ENCODE peak calls at places on chromosomes 12 and 14, in four cellular contexts. One of them, this sample, is unnamed. For H3K79me2, the result is how much of the 10 kb centered on the place peaks cover.

GRCh38 chr12:47397664-47398281 is 308.1 kb downstream of the RPAP3 start:
- DNase-seq in PC-3: peak
- DNase-seq in PC-9: peak
- DNase-seq in astrocyte: peak
- DNase-seq in this sample: no peak

GRCh38 chr14:93089501-93090269 is 26.0 kb downstream of the ITPK1 start:
- DNase-seq in PC-3: no peak
- DNase-seq in PC-9: no peak
- DNase-seq in astrocyte: no peak
- DNase-seq in this sample: peak

GRCh38 chr12:66352197-66352596 is 49.9 kb downstream of the HELB start:
- DNase-seq in PC-3: peak
- DNase-seq in PC-9: peak
- DNase-seq in astrocyte: no peak
- DNase-seq in this sample: no peak

GRCh38 chr12:71152838-71153237 is 5.0 kb downstream of the TSPAN8 start:
- DNase-seq in PC-3: peak
- DNase-seq in PC-9: no peak
- DNase-seq in astrocyte: peak
- DNase-seq in this sample: no peak

GRCh38 chr14:54252072-54252730 is 144.6 kb upstream of the CDKN3 start:
- DNase-seq in PC-3: peak
- DNase-seq in PC-9: peak
- DNase-seq in astrocyte: peak
- DNase-seq in this sample: no peak

GRCh38 chr14:69660344-69661193 is 49.2 kb downstream of the SUSD6 start:
- DNase-seq in PC-3: no peak
- DNase-seq in PC-9: no peak
- DNase-seq in astrocyte: no peak
- DNase-seq in this sample: no peak

GRCh38 chr14:24428628-24429394 is 657 bp downstream of the CBLN3 start:
- DNase-seq in PC-3: no peak
- DNase-seq in PC-9: no peak
- DNase-seq in astrocyte: no peak
- DNase-seq in this sample: no peak

GRCh38 chr14:32657081-32657480 is 281.6 kb upstream of the NPAS3 start:
- DNase-seq in PC-3: peak
- DNase-seq in PC-9: no peak
- DNase-seq in astrocyte: peak
- DNase-seq in this sample: no peak

GRCh38 chr12:25321772-25322171 is 71.0 kb upstream of the KRAS start:
- DNase-seq in PC-3: no peak
- DNase-seq in PC-9: no peak
- DNase-seq in astrocyte: no peak
- DNase-seq in this sample: no peak

DNA sequence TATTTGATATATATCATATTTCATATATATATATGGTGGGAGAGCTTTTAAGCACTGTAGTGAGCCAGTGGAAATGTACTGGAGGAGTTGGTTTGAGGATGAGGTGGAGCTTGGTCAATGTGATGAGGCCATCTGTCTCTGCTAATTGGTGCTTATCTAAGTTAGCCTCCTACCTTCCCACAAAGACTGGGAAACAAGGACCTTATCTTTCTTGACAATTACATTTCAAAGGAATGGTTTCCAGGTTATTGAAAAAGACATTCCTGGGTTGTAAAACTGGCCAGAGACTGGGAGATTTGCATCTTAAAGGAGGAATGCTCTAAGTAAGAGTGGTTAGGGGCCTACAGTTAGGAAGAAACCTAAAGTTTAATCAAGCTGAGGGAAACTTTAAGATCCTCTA is 212.8 kb upstream of the SYT1 start:
- DNase-seq in PC-3: no peak
- DNase-seq in PC-9: no peak
- DNase-seq in astrocyte: peak
- DNase-seq in this sample: no peak
- H3K4me3 ChIP-seq in PC-3: no peak
- H3K4me3 ChIP-seq in PC-9: no peak
- H3K4me3 ChIP-seq in astrocyte: no peak
- H3K4me3 ChIP-seq in this sample: no peak

DNA sequence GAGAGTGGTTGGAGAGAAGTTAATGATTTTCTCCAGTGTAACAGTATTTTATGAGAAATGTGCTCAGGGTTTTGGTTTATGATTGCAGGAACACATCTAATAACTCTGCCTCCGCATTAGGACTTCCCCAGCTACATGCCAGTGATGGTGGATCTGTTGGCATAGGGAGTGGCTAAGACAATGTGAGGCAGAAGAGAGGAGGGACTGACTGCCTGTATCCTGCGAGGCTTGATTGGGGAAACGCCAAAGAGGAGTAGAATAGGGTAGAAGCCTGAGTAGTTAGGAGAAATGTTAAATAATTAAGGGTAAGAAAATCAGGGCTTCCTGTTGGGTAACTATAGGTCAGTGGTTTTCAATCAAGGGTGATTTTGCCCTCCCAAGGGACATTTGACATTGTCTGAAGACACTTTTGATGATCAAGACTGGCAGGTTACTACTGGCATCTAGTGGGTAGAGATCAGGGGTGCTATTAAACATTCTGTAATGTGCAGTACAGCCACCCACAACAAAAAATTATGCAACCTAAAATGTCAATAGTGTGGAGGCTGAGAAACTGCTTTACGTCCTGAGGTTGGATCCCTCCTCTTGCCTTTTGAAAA is 12.8 kb downstream of the TDG start:
- DNase-seq in PC-3: no peak
- DNase-seq in PC-9: no peak
- DNase-seq in astrocyte: no peak
- DNase-seq in this sample: no peak
- H3K79me2 ChIP-seq in PC-3: under half
- H3K79me2 ChIP-seq in PC-9: under half
- H3K79me2 ChIP-seq in astrocyte: half or more
- H3K79me2 ChIP-seq in this sample: half or more

DNA sequence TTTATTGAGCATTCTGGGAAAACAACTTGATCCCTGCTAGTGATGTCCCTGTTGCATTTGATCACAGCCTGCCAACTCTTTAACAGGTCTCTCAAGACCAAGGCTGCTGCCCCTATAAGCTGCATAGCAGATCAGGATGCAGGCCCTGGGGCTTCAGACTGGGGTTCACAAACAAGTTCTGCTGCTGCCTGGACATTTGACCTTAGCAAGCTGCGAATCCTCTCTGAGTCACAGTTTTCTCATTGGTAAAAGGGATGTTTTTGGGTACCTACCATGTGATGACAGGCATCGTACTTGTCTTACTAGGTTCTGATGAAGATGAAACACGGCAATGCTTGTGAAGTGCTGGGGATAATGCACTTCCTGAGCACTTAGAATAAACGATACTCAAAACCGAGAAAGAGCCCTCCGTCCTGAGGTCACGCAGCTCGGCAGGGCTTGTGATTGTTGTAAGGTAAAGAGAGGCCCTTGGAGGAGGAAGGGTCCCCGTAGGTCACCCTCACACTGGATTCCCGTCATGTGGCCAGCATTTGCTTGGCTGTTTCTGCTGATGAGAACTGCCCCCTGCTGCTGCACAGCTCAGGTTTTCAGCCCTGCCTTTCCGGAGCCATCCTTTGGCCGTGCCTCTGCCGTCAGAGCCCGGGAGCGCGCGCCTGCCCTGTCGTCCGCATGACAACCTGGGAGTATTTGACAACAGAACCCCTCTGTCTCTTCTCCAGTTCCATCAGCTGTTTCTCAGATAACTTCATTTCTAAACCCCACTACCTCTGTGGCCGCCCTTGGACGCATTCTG is 39.1 kb downstream of the TSPAN9 start:
- DNase-seq in PC-3: no peak
- DNase-seq in PC-9: no peak
- DNase-seq in astrocyte: no peak
- DNase-seq in this sample: no peak
- H3K4me3 ChIP-seq in PC-3: no peak
- H3K4me3 ChIP-seq in PC-9: no peak
- H3K4me3 ChIP-seq in astrocyte: no peak
- H3K4me3 ChIP-seq in this sample: no peak

DNA sequence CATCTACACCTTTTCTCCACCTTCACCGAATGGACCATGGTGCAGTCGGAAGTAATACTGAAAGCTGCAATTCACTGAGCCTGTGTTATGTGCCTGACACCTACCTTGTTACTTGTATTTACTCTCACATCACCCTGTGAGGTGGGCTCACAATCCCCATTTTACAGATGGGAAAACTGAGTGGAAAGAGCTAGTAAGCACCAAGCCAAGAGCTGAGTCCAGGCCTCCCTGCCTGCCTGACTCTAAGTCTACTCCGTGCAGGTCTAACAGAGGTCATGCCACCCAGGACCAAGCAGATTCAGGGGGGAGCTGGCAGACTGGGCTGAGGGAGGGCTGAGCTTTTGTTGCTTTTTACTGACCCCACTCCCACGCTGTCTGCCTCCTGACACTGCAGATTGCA is 29.1 kb upstream of the TC2N start:
- DNase-seq in PC-3: no peak
- DNase-seq in PC-9: no peak
- DNase-seq in astrocyte: no peak
- DNase-seq in this sample: no peak
- H3K79me2 ChIP-seq in PC-3: under half
- H3K79me2 ChIP-seq in PC-9: under half
- H3K79me2 ChIP-seq in astrocyte: under half
- H3K79me2 ChIP-seq in this sample: under half

DNA sequence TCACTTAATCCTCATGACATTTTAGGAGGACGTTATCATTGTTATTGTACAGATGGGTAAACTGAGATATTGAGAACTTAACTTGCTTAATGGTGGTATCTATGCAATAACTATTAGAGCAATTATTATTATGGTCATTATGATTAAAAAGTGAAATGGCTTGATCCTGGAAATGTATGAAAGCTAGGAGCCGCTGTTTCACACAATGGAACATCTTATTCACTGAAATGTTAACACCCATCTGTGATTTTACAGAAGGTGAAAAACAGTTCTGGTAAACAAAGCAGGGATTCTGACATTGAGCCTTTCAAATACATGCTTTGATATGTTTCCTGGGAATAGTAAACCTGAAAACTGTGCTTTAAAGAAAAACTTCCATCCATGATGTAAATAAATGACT is 261.4 kb downstream of the BTG1 start:
- DNase-seq in PC-3: no peak
- DNase-seq in PC-9: no peak
- DNase-seq in astrocyte: no peak
- DNase-seq in this sample: no peak
- H3K4me3 ChIP-seq in PC-3: no peak
- H3K4me3 ChIP-seq in PC-9: no peak
- H3K4me3 ChIP-seq in astrocyte: no peak
- H3K4me3 ChIP-seq in this sample: no peak

This sample was measured in osteoblast.